ENCODE peak calls at places on chromosomes 5 and 9, in five cellular contexts. J, O, D, U and R are unnamed samples.

GRCh38 chr9:35042081-35042604 is 30.3 kb downstream of the VCP start:
- DNase-seq in J (peak; percentile 38), O (peak; percentile 57), D (no peak), U (no peak), R (no peak)

GRCh38 chr9:134372621-134373267 is 46.5 kb downstream of the RXRA start:
- DNase-seq in J (no peak), O (peak; percentile 49), D (no peak), U (no peak), R (no peak)

GRCh38 chr5:181260720-181261319 is at the start of gene TRIM52:
- DNase-seq in J (peak; percentile 94), O (peak; percentile 95), D (peak; percentile 91), U (peak; percentile 93), R (peak; percentile 93)

GRCh38 chr9:113963017-113963620 is 87.0 kb downstream of the ZNF618 start:
- DNase-seq in J (peak; percentile 47), O (peak; percentile 75), D (no peak), U (peak; percentile 80), R (peak; percentile 53)

GRCh38 chr5:15069407-15069905 is 197.9 kb upstream of the ANKH start:
- DNase-seq in J (peak; percentile 11), O (no peak), D (no peak), U (no peak), R (no peak)

GRCh38 chr5:88145603-88146467 is 122.8 kb downstream of the TMEM161B start:
- DNase-seq in J (no peak), O (peak; percentile 23), D (no peak), U (peak; percentile 8), R (peak; percentile 15)

GRCh38 chr5:25618821-25619220 is 974.0 kb upstream of the CDH10 start:
- DNase-seq in J (no peak), O (no peak), D (no peak), U (no peak), R (no peak)

GRCh38 chr5:111697881-111698757 is 58.9 kb downstream of the NREP start:
- DNase-seq in J (peak; percentile 18), O (peak; percentile 74), D (no peak), U (no peak), R (no peak)

GRCh38 chr5:100306000-100306399 is 229.2 kb upstream of the FAM174A start:
- DNase-seq in J (peak; percentile 5), O (no peak), D (no peak), U (no peak), R (no peak)

GRCh38 chr9:121729769-121730168 is 78.3 kb downstream of the DAB2IP start:
- DNase-seq in J (no peak), O (no peak), D (no peak), U (no peak), R (no peak)

GRCh38 chr9:121731919-121732318 is 80.5 kb downstream of the DAB2IP start:
- DNase-seq in J (no peak), O (peak; percentile 17), D (no peak), U (no peak), R (no peak)

GRCh38 chr9:121728916-121729315 is 77.5 kb downstream of the DAB2IP start:
- DNase-seq in J (no peak), O (no peak), D (no peak), U (no peak), R (no peak)

GRCh38 chr9:121731090-121731489 is 79.7 kb downstream of the DAB2IP start:
- DNase-seq in J (no peak), O (no peak), D (no peak), U (no peak), R (no peak)

GRCh38 chr9:121730188-121730587 is 78.8 kb downstream of the DAB2IP start:
- DNase-seq in J (no peak), O (no peak), D (no peak), U (no peak), R (no peak)
- H3K4me1 ChIP-seq in J (no peaks in the 10 kb centered on the region), O (peaks cover 14% of the 10 kb centered on the region), D (peaks cover 19% of the 10 kb centered on the region), U (peaks cover 28% of the 10 kb centered on the region), R (no peaks in the 10 kb centered on the region)

GRCh38 chr5:150503386-150503785 is 4.5 kb upstream of the NDST1 start:
- DNase-seq in J (no peak), O (no peak), D (no peak), U (peak; percentile 63), R (no peak)
- H3K4me1 ChIP-seq in J (peaks cover 14% of the 10 kb centered on the region), O (peaks cover 65% of the 10 kb centered on the region), D (no peaks in the 10 kb centered on the region), U (peaks cover 100% of the 10 kb centered on the region), R (peaks cover 35% of the 10 kb centered on the region)

GRCh38 chr5:32165597-32165996 is 8.5 kb downstream of the GOLPH3 start:
- DNase-seq in J (no peak), O (no peak), D (no peak), U (no peak), R (no peak)
- H3K4me1 ChIP-seq in J (peaks cover 6% of the 10 kb centered on the region), O (peaks cover 14% of the 10 kb centered on the region), D (peaks cover 28% of the 10 kb centered on the region), U (peaks cover 52% of the 10 kb centered on the region), R (peaks cover 5% of the 10 kb centered on the region)

GRCh38 chr9:131470581-131470991 is 32.1 kb upstream of the POMT1 start:
- DNase-seq in J (no peak), O (no peak), D (no peak), U (no peak), R (no peak)
- H3K4me1 ChIP-seq in J (no peaks in the 10 kb centered on the region), O (no peaks in the 10 kb centered on the region), D (no peaks in the 10 kb centered on the region), U (no peaks in the 10 kb centered on the region), R (no peaks in the 10 kb centered on the region)

DNA sequence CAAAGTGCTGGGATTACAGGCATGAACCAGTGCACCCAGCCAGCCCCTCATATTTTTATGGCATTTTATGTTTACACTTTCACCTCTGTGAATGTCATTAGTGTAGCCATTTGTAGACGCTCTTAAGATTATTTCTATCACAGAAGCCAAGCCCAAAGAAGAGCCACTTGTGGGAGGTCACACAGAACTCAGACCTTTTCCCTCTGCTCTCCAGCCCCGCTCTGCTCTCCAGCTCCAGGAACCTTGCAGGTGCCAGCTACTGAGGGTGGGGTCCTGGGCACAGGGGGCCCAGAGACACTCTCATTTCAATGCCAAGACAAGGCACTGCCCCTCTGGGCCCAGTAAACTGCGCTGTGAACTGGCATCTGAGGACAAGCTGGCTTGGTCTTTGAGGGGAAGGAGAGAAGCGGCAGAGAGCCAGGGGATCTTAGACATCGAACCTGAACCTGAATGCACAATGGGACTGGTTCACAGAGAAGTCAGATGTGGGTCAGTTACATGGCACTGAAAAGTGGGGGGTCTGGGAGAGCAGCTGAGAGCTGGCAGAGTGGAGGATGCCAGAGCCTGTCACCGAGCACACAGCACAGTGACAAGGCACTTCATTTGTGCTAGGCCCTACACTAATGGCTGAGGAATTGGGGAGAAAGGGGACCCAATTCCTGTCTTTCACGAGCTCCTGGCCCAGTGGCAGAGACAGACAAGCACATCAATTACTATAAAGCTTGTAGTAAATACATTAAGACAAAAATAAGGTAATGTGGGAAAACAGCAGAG is 16.7 kb downstream of the ANXA6 start:
- DNase-seq in J (no peak), O (no peak), D (no peak), U (no peak), R (no peak)
- H3K4me1 ChIP-seq in J (no peaks in the 10 kb centered on the region), O (peaks cover 11% of the 10 kb centered on the region), D (peaks cover 82% of the 10 kb centered on the region), U (no peaks in the 10 kb centered on the region), R (no peaks in the 10 kb centered on the region)

GRCh38 chr9:132183134-132183533 is 21.3 kb downstream of the NTNG2 start:
- DNase-seq in J (no peak), O (no peak), D (no peak), U (peak; percentile 33), R (no peak)
- H3K4me1 ChIP-seq in J (no peaks in the 10 kb centered on the region), O (no peaks in the 10 kb centered on the region), D (no peaks in the 10 kb centered on the region), U (peaks cover 5% of the 10 kb centered on the region), R (no peaks in the 10 kb centered on the region)

GRCh38 chr9:15295761-15296405 is 11.1 kb downstream of the TTC39B start:
- DNase-seq in J (no peak), O (peak; percentile 89), D (peak; percentile 56), U (peak; percentile 42), R (peak; percentile 91)
- H3K4me1 ChIP-seq in J (no peaks in the 10 kb centered on the region), O (peaks cover 40% of the 10 kb centered on the region), D (peaks cover 81% of the 10 kb centered on the region), U (peaks cover 19% of the 10 kb centered on the region), R (peaks cover 11% of the 10 kb centered on the region)

DNA sequence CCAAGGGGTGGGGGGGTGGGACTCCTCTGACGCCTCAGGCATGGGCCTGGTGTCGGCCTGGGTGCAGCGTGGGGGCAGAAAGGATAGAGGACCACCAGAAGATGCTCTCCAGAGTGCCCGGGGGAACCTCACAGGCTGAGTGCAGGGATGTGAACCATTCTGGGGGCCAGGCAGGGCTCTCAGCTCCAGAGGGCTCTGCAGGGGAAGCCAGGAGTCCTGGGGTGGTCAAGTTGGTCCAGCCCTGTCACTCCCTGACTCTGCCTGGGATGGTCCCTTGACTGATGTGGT is 6.5 kb downstream of the GFI1B start:
- DNase-seq in J (no peak), O (no peak), D (no peak), U (no peak), R (no peak)
- H3K4me1 ChIP-seq in J (no peaks in the 10 kb centered on the region), O (peaks cover 4% of the 10 kb centered on the region), D (no peaks in the 10 kb centered on the region), U (peaks cover 5% of the 10 kb centered on the region), R (no peaks in the 10 kb centered on the region)

GRCh38 chr9:110788871-110789270 is 120.3 kb downstream of the MUSK start:
- DNase-seq in J (no peak), O (no peak), D (no peak), U (no peak), R (no peak)
- H3K4me1 ChIP-seq in J (no peaks in the 10 kb centered on the region), O (no peaks in the 10 kb centered on the region), D (no peaks in the 10 kb centered on the region), U (no peaks in the 10 kb centered on the region), R (no peaks in the 10 kb centered on the region)